ENCODE peak calls at places on chromosomes 16 and 17, in five cellular contexts. K, T, Z, M and A are unnamed samples.

GRCh38 chr16:25018972-25019617 is 3.9 kb upstream of the ARHGAP17 start:
- DNase-seq in K (no peak), T (no peak), Z (no peak), M (no peak), A (no peak)

GRCh38 chr17:82787081-82787848 is 35.4 kb downstream of the TBCD start:
- DNase-seq in K (peak), T (no peak), Z (no peak), M (no peak), A (no peak)

GRCh38 chr17:3004150-3004801 is 59.1 kb downstream of the OR1D5 start:
- DNase-seq in K (peak), T (peak), Z (peak), M (peak), A (peak)

GRCh38 chr17:81659038-81659437 is 2.7 kb upstream of the PDE6G start:
- DNase-seq in K (no peak), T (no peak), Z (no peak), M (no peak), A (no peak)

GRCh38 chr17:79702071-79702470 is 28.7 kb upstream of the ENPP7 start:
- DNase-seq in K (no peak), T (no peak), Z (no peak), M (no peak), A (no peak)

GRCh38 chr16:75192606-75193264 is 14.2 kb downstream of the CTRB2 start:
- DNase-seq in K (no peak), T (no peak), Z (no peak), M (no peak), A (no peak)

GRCh38 chr17:30389755-30390300 is 11.1 kb downstream of the CPD start:
- DNase-seq in K (peak), T (no peak), Z (no peak), M (no peak), A (no peak)

GRCh38 chr16:11871193-11871592 is 19.9 kb upstream of the RSL1D1 start:
- DNase-seq in K (peak), T (peak), Z (no peak), M (no peak), A (no peak)

GRCh38 chr17:31156326-31156725 is 61.5 kb downstream of the NF1 start:
- DNase-seq in K (peak), T (no peak), Z (no peak), M (no peak), A (no peak)

GRCh38 chr17:48478224-48479013 is 48.4 kb upstream of the SKAP1 start:
- DNase-seq in K (no peak), T (no peak), Z (no peak), M (no peak), A (no peak)

GRCh38 chr16:2371421-2371820 is 30.9 kb upstream of the ABCA3 start:
- DNase-seq in K (no peak), T (no peak), Z (no peak), M (no peak), A (no peak)

GRCh38 chr17:39822051-39822450 is 42.1 kb downstream of the IKZF3 start:
- DNase-seq in K (no peak), T (no peak), Z (no peak), M (no peak), A (no peak)

GRCh38 chr17:18319604-18320256 is 4.6 kb downstream of the SMCR8 start:
- DNase-seq in K (peak), T (no peak), Z (no peak), M (no peak), A (no peak)

GRCh38 chr16:85746431-85747227 is 4.3 kb downstream of the C16orf74 start:
- DNase-seq in K (peak), T (no peak), Z (no peak), M (no peak), A (no peak)

GRCh38 chr17:29393451-29393850 is 3.3 kb downstream of the TAOK1 start:
- DNase-seq in K (peak), T (no peak), Z (no peak), M (no peak), A (no peak)

GRCh38 chr17:10156579-10157488 is 41.6 kb downstream of the GAS7 start:
- DNase-seq in K (no peak), T (peak), Z (no peak), M (peak), A (no peak)

GRCh38 chr17:37476431-37477130 is 13.1 kb upstream of the DUSP14 start:
- DNase-seq in K (peak), T (no peak), Z (no peak), M (peak), A (no peak)

GRCh38 chr17:7479389-7480192 is at the start of gene ZBTB4:
- DNase-seq in K (peak), T (no peak), Z (no peak), M (peak), A (no peak)

GRCh38 chr17:18994626-18995025 is 9.9 kb downstream of the FAM83G start:
- DNase-seq in K (no peak), T (no peak), Z (no peak), M (no peak), A (no peak)

GRCh38 chr17:66949501-66949900 is 15.0 kb upstream of the CACNG4 start:
- DNase-seq in K (no peak), T (no peak), Z (no peak), M (no peak), A (no peak)

GRCh38 chr16:75116081-75116910 is at the start of gene LDHD:
- DNase-seq in K (peak), T (peak), Z (peak), M (peak), A (peak)

GRCh38 chr16:87274808-87275207 is 42.4 kb downstream of the C16orf95 start:
- DNase-seq in K (no peak), T (no peak), Z (no peak), M (no peak), A (no peak)

GRCh38 chr17:3602499-3602898 is 6.7 kb downstream of the TRPV1 start:
- DNase-seq in K (peak), T (no peak), Z (no peak), M (no peak), A (no peak)

GRCh38 chr17:68048996-68049395 is 13.5 kb downstream of the KPNA2 start:
- DNase-seq in K (no peak), T (no peak), Z (no peak), M (no peak), A (no peak)

GRCh38 chr16:58409316-58409973 is 17.2 kb downstream of the GINS3 start:
- DNase-seq in K (peak), T (peak), Z (no peak), M (peak), A (no peak)

GRCh38 chr16:83953796-83954576 is 946 bp downstream of the OSGIN1 start:
- DNase-seq in K (no peak), T (no peak), Z (no peak), M (no peak), A (no peak)

GRCh38 chr16:35391328-35391727 is 1931.9 kb downstream of the TP53TG3F start:
- DNase-seq in K (no peak), T (no peak), Z (no peak), M (peak), A (no peak)

GRCh38 chr16:74771656-74772315 is 2.8 kb downstream of the FA2H start:
- DNase-seq in K (no peak), T (no peak), Z (no peak), M (no peak), A (no peak)

GRCh38 chr16:50263940-50264929 is 2.1 kb upstream of the ADCY7 start:
- DNase-seq in K (no peak), T (no peak), Z (no peak), M (no peak), A (no peak)